ENCODE peak calls at places on chromosomes 5 and 9, in seven cellular contexts. N is endodermal cell, I is fibroblast of lung, A is left lung, H is brain microvascular endothelial cell, Z is mucosa of descending colon, Y is OCI-LY7. B is an unnamed sample.

GRCh38 chr5:39194466-39195136 is 24.8 kb downstream of the FYB1 start:
- DNase-seq in N (no peak), I (peak; percentile 72), A (no peak), H (peak; percentile 95), Z (no peak), Y (no peak), B (peak; percentile 67)

GRCh38 chr9:92147030-92147853 is 32.0 kb upstream of the SPTLC1 start:
- DNase-seq in N (peak; percentile 74), I (peak; percentile 91), A (peak; percentile 79), H (peak; percentile 98), Z (no peak), Y (no peak), B (peak; percentile 81)

GRCh38 chr9:133803028-133803585 is 65.0 kb upstream of the SARDH start:
- DNase-seq in N (no peak), I (no peak), A (no peak), H (no peak), Z (no peak), Y (no peak), B (no peak)

GRCh38 chr9:806285-807156 is 35.0 kb upstream of the DMRT1 start:
- DNase-seq in N (no peak), I (peak; percentile 64), A (no peak), H (peak; percentile 32), Z (no peak), Y (peak; percentile 54), B (no peak)

GRCh38 chr5:36417221-36417620 is 115.5 kb upstream of the RANBP3L start:
- DNase-seq in N (peak; percentile 50), I (no peak), A (no peak), H (no peak), Z (no peak), Y (no peak), B (no peak)

GRCh38 chr9:106718996-106719395 is 144.0 kb upstream of the ZNF462 start:
- DNase-seq in N (no peak), I (peak; percentile 56), A (no peak), H (peak; percentile 30), Z (no peak), Y (no peak), B (no peak)

GRCh38 chr9:93990448-93990847 is 35.3 kb upstream of the BARX1 start:
- DNase-seq in N (no peak), I (no peak), A (no peak), H (no peak), Z (no peak), Y (no peak), B (no peak)

GRCh38 chr9:105341784-105342183 is 97.3 kb downstream of the SLC44A1 start:
- DNase-seq in N (no peak), I (peak; percentile 70), A (no peak), H (no peak), Z (no peak), Y (no peak), B (peak; percentile 21)

GRCh38 chr5:163578652-163579051 is 73.2 kb downstream of the MAT2B start:
- DNase-seq in N (no peak), I (no peak), A (no peak), H (no peak), Z (no peak), Y (no peak), B (no peak)

GRCh38 chr9:76616780-76617179 is 147.5 kb upstream of the PCA3 start:
- DNase-seq in N (no peak), I (no peak), A (no peak), H (no peak), Z (no peak), Y (no peak), B (no peak)

GRCh38 chr5:138444774-138445546 is 6.1 kb downstream of the REEP2 start:
- DNase-seq in N (no peak), I (no peak), A (no peak), H (no peak), Z (no peak), Y (no peak), B (no peak)

GRCh38 chr5:177071671-177072385 is 14.9 kb upstream of the FGFR4 start:
- DNase-seq in N (peak; percentile 92), I (peak; percentile 90), A (no peak), H (peak; percentile 91), Z (no peak), Y (peak; percentile 91), B (peak; percentile 49)

GRCh38 chr5:53424691-53425597 is 55.5 kb upstream of the FST start:
- DNase-seq in N (no peak), I (no peak), A (no peak), H (no peak), Z (no peak), Y (no peak), B (no peak)

GRCh38 chr9:89935115-89935514 is 330.3 kb downstream of the GADD45G start:
- DNase-seq in N (no peak), I (no peak), A (no peak), H (no peak), Z (no peak), Y (no peak), B (no peak)

GRCh38 chr5:1011226-1011631 is 2.6 kb downstream of the NKD2 start:
- DNase-seq in N (peak; percentile 95), I (no peak), A (peak; percentile 40), H (no peak), Z (peak; percentile 61), Y (peak; percentile 67), B (no peak)

GRCh38 chr5:150486402-150487198 is 21.3 kb upstream of the NDST1 start:
- DNase-seq in N (peak; percentile 95), I (peak; percentile 60), A (peak; percentile 77), H (no peak), Z (peak; percentile 72), Y (peak; percentile 79), B (no peak)

GRCh38 chr5:150481972-150482406 is 25.9 kb upstream of the NDST1 start:
- DNase-seq in N (no peak), I (no peak), A (no peak), H (no peak), Z (no peak), Y (no peak), B (no peak)

GRCh38 chr5:150485770-150486401 is 22.0 kb upstream of the NDST1 start:
- DNase-seq in N (peak; percentile 83), I (peak; percentile 50), A (peak; percentile 70), H (no peak), Z (peak; percentile 81), Y (peak; percentile 46), B (no peak)

GRCh38 chr5:150487199-150488061 is 20.5 kb upstream of the NDST1 start:
- DNase-seq in N (no peak), I (peak; percentile 49), A (no peak), H (no peak), Z (peak; percentile 53), Y (peak; percentile 79), B (no peak)

DNA sequence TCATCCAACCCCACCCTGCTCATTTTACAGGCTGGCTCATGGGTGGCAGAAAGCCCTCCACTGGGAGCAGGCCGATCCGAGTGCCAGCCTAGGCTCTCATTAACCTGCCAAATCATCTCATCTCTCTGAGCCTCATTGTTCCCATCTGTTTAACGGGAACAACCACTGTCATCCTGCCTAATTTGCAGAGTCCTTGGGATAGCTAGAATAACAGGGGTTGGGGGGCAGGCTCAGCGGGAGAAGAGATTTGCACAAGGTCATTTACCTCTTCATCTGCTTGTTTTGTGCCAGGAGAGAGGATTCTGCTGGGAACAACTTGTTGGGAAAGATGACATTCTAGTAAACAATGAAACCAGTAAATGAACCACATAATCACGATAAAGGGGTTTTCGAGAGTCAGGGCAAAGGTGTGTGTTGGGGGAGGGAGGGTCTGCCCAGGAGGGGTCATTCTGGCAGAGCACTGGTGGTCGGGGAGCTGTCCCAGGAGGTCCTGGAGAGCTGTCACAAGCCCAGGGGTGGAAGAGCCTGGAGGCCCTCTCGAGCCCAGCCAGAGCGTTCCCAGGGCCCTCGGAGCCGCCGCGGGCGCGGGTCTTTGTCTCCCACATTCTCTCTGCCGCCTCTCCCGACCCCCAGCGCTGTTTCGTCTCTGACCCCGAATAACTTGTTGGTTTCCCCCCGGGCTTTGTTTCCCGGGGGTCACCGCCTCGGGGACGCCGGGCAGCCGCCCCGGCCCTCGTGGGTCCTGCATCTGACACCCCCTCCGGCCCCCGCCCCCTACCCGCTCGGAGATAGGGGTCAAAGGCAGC is 22.8 kb upstream of the NDST1 start:
- DNase-seq in N (peak; percentile 91), I (no peak), A (no peak), H (no peak), Z (no peak), Y (no peak), B (no peak)
- H3K4me3 ChIP-seq in N (peak overlapping the region; percentile 80), I (peak overlapping the region; percentile 87), A (peak overlapping the region; percentile 65), H (peak overlapping the region; percentile 85), Z (peak overlapping the region; percentile 93), Y (peak overlapping the region; percentile 92), B (peak overlapping the region; percentile 86)

GRCh38 chr5:17219431-17219830 is 2.0 kb downstream of the BASP1 start:
- DNase-seq in N (no peak), I (no peak), A (no peak), H (no peak), Z (no peak), Y (no peak), B (no peak)
- H3K4me3 ChIP-seq in N (peak overlapping the region; percentile 92), I (peak overlapping the region; percentile 88), A (peak overlapping the region; percentile 71), H (peak overlapping the region; percentile 92), Z (no peak overlapping the region), Y (peak overlapping the region; percentile 96), B (peak overlapping the region; percentile 96)

GRCh38 chr9:134913041-134913712 is 4.5 kb downstream of the FCN1 start:
- DNase-seq in N (no peak), I (no peak), A (no peak), H (no peak), Z (no peak), Y (no peak), B (no peak)
- H3K4me3 ChIP-seq in N (no peak overlapping the region), I (no peak overlapping the region), A (no peak overlapping the region), H (no peak overlapping the region), Z (no peak overlapping the region), Y (no peak overlapping the region), B (no peak overlapping the region)

GRCh38 chr9:137052293-137052692 is 1.6 kb downstream of the ENTPD2 start:
- DNase-seq in N (no peak), I (no peak), A (no peak), H (no peak), Z (peak; percentile 21), Y (no peak), B (no peak)

GRCh38 chr9:137052998-137053943 is 590 bp downstream of the ENTPD2 start:
- DNase-seq in N (peak; percentile 75), I (no peak), A (no peak), H (no peak), Z (peak; percentile 40), Y (no peak), B (no peak)

GRCh38 chr9:137054932-137055384 is 1.1 kb upstream of the ENTPD2 start:
- DNase-seq in N (no peak), I (no peak), A (no peak), H (no peak), Z (peak; percentile 61), Y (no peak), B (no peak)

GRCh38 chr9:137055385-137056364 is 1.8 kb upstream of the ENTPD2 start:
- DNase-seq in N (no peak), I (peak; percentile 91), A (peak; percentile 78), H (no peak), Z (peak; percentile 96), Y (no peak), B (peak; percentile 39)

GRCh38 chr9:137053944-137054931 is at the start of gene ENTPD2:
- DNase-seq in N (peak; percentile 84), I (no peak), A (no peak), H (no peak), Z (peak; percentile 89), Y (no peak), B (no peak)
- H3K4me3 ChIP-seq in N (no peak within 1 kb of the TSS), I (no peak within 1 kb of the TSS), A (peak within 1 kb of the TSS; percentile 40), H (no peak within 1 kb of the TSS), Z (peak within 1 kb of the TSS; percentile 23), Y (no peak within 1 kb of the TSS), B (no peak within 1 kb of the TSS)